ENCODE peak calls at places on chromosomes 4 and X, in seven cellular contexts. S is K562, Y is left lung, I is GM06990, Z is upper lobe of left lung, T is hepatocyte, E is dorsolateral prefrontal cortex. L is an unnamed sample.

GRCh38 chr4:119587796-119588195 is 40.8 kb downstream of the PDE5A start:
- DNase-seq in T (no peak), I (no peak), Y (no peak), E (no peak), Z (no peak), S (no peak), L (no peak)

GRCh38 chr4:184980261-184980660 is 38.0 kb upstream of the HELT start:
- DNase-seq in E (no peak), Y (no peak), Z (no peak), T (no peak), S (no peak), I (no peak), L (no peak)

GRCh38 chrX:67614414-67614813 is 70.6 kb downstream of the AR start:
- DNase-seq in Y (no peak), E (no peak), S (no peak), T (no peak), I (no peak), Z (no peak), L (no peak)

GRCh38 chr4:169971456-169972015 is 54.7 kb downstream of the MFAP3L start:
- DNase-seq in Z (peak; percentile 39), T (no peak), I (no peak), S (no peak), Y (no peak), E (no peak), L (no peak)

GRCh38 chrX:33831211-33831610 is 300.9 kb downstream of the FAM47A start:
- DNase-seq in Y (no peak), T (no peak), I (no peak), Z (no peak), E (no peak), S (no peak), L (no peak)

GRCh38 chr4:174340714-174341113 is 57.0 kb downstream of the CEP44 start:
- DNase-seq in Y (no peak), Z (no peak), S (no peak), I (no peak), E (no peak), T (no peak), L (no peak)

GRCh38 chrX:103688949-103689348 is 2.5 kb upstream of the MORF4L2 start:
- DNase-seq in S (peak; percentile 25), Z (no peak), Y (no peak), E (no peak), I (peak; percentile 14), T (peak; percentile 78), L (no peak)

GRCh38 chr4:152255437-152255836 is 280.5 kb downstream of the FBXW7 start:
- DNase-seq in E (no peak), Y (no peak), T (no peak), Z (peak; percentile 42), S (no peak), I (peak; percentile 26), L (no peak)

GRCh38 chrX:118727686-118728339 is 407 bp downstream of the IL13RA1 start:
- DNase-seq in Y (peak; percentile 37), E (peak; percentile 6), T (peak; percentile 64), Z (peak; percentile 34), S (peak; percentile 20), I (no peak), L (peak; percentile 87)
- H3K4me3 ChIP-seq in Y (peak overlapping the region; percentile 49), E (peak overlapping the region; percentile 61), T (peak overlapping the region; percentile 61), Z (peak overlapping the region; percentile 11), S (peak overlapping the region; percentile 69), I (peak overlapping the region; percentile 45), L (peak overlapping the region; percentile 50)

GRCh38 chrX:46710425-46710824 is 48.5 kb downstream of the SLC9A7 start:
- DNase-seq in I (no peak), Y (no peak), E (no peak), T (peak; percentile 5), Z (no peak), S (no peak), L (no peak)
- H3K4me3 ChIP-seq in I (no peak overlapping the region), Y (no peak overlapping the region), E (no peak overlapping the region), T (no peak overlapping the region), Z (no peak overlapping the region), S (no peak overlapping the region), L (no peak overlapping the region)

GRCh38 chr4:86959588-86960500 is 25.0 kb downstream of the AFF1 start:
- DNase-seq in I (no peak), Y (no peak), Z (no peak), S (no peak), E (no peak), T (no peak), L (no peak)
- H3K4me3 ChIP-seq in I (no peak overlapping the region), Y (no peak overlapping the region), Z (no peak overlapping the region), S (no peak overlapping the region), E (no peak overlapping the region), T (no peak overlapping the region), L (no peak overlapping the region)

DNA sequence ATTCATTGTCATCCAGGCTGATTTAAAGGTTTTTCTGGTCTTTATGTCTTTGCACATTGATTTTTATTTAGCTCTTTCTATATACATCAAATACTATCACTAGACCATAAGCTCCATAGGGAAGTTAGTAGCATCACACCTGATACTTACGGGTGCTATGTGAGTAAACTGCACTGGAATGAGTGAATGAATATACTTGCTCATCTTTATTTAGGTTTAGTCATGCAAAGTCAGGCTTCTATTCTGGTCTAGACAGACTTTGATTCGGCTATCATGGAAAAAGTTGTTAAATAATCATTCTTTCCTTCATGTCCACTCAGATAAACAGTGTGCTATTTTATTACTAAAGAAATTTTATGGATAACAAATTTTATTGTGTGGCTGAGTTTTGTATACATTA is 457.8 kb upstream of the PCDH7 start:
- DNase-seq in I (no peak), E (no peak), Z (no peak), T (no peak), Y (no peak), S (no peak), L (no peak)
- H3K4me3 ChIP-seq in I (no peak overlapping the region), E (no peak overlapping the region), Z (no peak overlapping the region), T (no peak overlapping the region), Y (no peak overlapping the region), S (no peak overlapping the region), L (no peak overlapping the region)

DNA sequence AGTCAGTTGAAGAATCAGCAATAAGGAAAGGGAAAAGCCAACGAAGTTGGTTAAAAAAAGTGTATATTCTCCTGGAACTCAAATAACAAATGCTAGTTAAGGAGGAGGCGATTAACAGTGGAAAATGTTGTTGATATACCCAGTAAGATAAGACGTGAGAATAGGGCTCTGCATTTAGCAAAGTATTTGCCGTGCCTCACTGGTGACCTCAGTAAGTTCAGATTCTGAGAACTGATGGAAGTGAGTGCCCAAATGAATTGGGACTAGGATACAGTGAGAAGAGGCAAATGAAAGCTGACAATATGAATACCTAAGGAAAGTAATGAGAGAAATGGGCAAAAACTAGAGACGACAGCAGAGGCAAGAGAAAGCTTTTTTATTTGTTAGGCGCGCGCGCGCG is 3.5 kb downstream of the TECRL start:
- DNase-seq in Z (no peak), E (no peak), S (no peak), Y (no peak), T (no peak), I (no peak), L (no peak)
- H3K4me3 ChIP-seq in Z (no peak overlapping the region), E (no peak overlapping the region), S (no peak overlapping the region), Y (no peak overlapping the region), T (no peak overlapping the region), I (no peak overlapping the region), L (no peak overlapping the region)

DNA sequence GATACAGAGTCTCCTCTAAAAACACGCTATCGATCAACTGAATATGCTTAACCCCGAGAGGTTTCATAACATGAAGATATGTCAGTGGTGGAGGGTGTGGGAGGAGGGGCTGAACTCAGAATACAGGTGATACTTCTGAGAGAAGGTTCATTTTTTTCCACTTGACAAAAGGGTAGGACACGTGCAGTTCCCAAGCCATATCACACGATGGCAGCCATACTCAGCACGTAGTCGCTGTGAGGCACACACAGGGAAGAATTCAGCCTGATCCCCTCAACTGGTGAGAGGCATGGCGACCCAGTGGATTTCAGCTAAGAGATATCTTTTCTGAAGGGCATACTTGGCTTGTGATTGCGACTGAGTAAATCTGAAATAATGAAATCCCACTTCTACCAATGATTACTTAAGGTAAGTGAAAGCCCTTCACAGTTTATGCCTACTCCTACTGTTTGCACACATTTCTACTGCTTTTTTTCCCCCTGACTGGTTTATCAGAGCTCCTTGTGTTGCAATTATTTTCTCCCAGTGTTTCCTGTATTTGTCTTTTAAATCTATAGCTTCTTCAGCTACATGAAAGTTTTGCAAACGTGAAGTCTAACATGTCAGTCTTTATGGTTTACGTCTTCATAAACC is 133.1 kb downstream of the CORIN start:
- DNase-seq in E (peak; percentile 17), T (peak; percentile 69), Y (peak; percentile 42), S (peak; percentile 34), I (no peak), Z (peak; percentile 63), L (no peak)
- H3K4me3 ChIP-seq in E (no peak overlapping the region), T (no peak overlapping the region), Y (no peak overlapping the region), S (no peak overlapping the region), I (no peak overlapping the region), Z (no peak overlapping the region), L (no peak overlapping the region)

DNA sequence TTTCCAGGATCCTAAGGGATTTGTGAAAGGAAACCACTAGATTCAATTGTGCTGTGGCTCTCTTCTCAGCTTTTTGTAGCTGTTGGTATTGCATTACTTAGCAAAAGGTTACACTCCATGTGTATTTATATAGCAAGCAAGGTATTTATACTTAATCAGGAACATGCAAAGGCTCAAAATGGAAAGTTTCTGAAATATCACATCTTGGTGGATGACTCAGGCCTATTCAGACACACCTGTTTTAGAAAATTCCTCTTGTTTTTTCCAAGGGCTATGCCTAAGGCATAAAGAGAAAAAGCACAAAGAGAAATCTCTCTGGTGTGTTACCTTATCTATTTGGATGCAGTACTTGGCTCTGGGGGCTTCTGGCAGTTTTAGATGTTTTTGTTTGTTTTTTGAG is 144.4 kb upstream of the GALNT7 start:
- DNase-seq in I (no peak), Y (no peak), Z (no peak), E (no peak), T (no peak), S (no peak), L (no peak)
- H3K4me3 ChIP-seq in I (no peak overlapping the region), Y (no peak overlapping the region), Z (no peak overlapping the region), E (no peak overlapping the region), T (no peak overlapping the region), S (no peak overlapping the region), L (no peak overlapping the region)

GRCh38 chr4:88734403-88734949 is 36.8 kb upstream of the NAP1L5 start:
- DNase-seq in I (no peak), E (no peak), T (no peak), Y (no peak), S (no peak), Z (no peak), L (no peak)
- H3K4me3 ChIP-seq in I (no peak overlapping the region), E (no peak overlapping the region), T (no peak overlapping the region), Y (no peak overlapping the region), S (no peak overlapping the region), Z (no peak overlapping the region), L (no peak overlapping the region)